ENCODE peak calls at places on chromosome 1, in five cellular contexts. L is A549, T is heart left ventricle, H is body of pancreas, D is right lobe of liver. J is an unnamed sample.

GRCh38 chr1:221478050-221478949 is 263.6 kb downstream of the DUSP10 start:
- ATAC-seq in L (peak; percentile 99), T (peak; percentile 72), H (peak; percentile 63), D (peak; percentile 95), J (peak; percentile 78)

GRCh38 chr1:169495050-169495740 is 9.5 kb upstream of the SLC19A2 start:
- ATAC-seq in L (peak; percentile 30), T (no peak), H (no peak), D (no peak), J (no peak)

GRCh38 chr1:42005530-42005929 is 86.8 kb upstream of the HIVEP3 start:
- ATAC-seq in L (no peak), T (no peak), H (no peak), D (no peak), J (no peak)

GRCh38 chr1:60569189-60569588 is 495.6 kb upstream of the C1orf87 start:
- ATAC-seq in L (no peak), T (no peak), H (no peak), D (no peak), J (no peak)

GRCh38 chr1:24864409-24864808 is 65.7 kb downstream of the RUNX3 start:
- ATAC-seq in L (no peak), T (no peak), H (no peak), D (no peak), J (no peak)

GRCh38 chr1:226309398-226310122 is 596 bp upstream of the LIN9 start:
- ATAC-seq in L (peak; percentile 86), T (no peak), H (peak; percentile 9), D (peak; percentile 44), J (peak; percentile 16)

GRCh38 chr1:118485757-118486156 is 300.7 kb upstream of the SPAG17 start:
- ATAC-seq in L (no peak), T (no peak), H (no peak), D (no peak), J (no peak)

GRCh38 chr1:183588827-183589226 is 1.4 kb downstream of the NCF2 start:
- ATAC-seq in L (no peak), T (peak; percentile 24), H (no peak), D (peak; percentile 15), J (no peak)

GRCh38 chr1:163155606-163156005 is 47.1 kb downstream of the RGS5 start:
- ATAC-seq in L (no peak), T (no peak), H (no peak), D (no peak), J (no peak)

GRCh38 chr1:86487131-86487804 is 18.5 kb downstream of the CLCA1 start:
- ATAC-seq in L (peak; percentile 19), T (peak; percentile 87), H (peak; percentile 12), D (peak; percentile 14), J (peak; percentile 85)

GRCh38 chr1:43056981-43057391 is 98.3 kb upstream of the SLC2A1 start:
- ATAC-seq in L (no peak), T (no peak), H (no peak), D (no peak), J (peak; percentile 74)

GRCh38 chr1:8374356-8374755 is 56.4 kb downstream of the SLC45A1 start:
- ATAC-seq in L (no peak), T (no peak), H (no peak), D (no peak), J (peak; percentile 32)

GRCh38 chr1:45686081-45687013 is at the start of gene GPBP1L1:
- ATAC-seq in L (peak; percentile 79), T (peak; percentile 93), H (peak; percentile 84), D (peak; percentile 90), J (peak; percentile 90)
- TF ChIP-seq POLR2A in L (peak; percentile 29), T (no peak), H (peak; percentile 76), D (no peak), J (peak; percentile 37)

GRCh38 chr1:58964880-58965279 is 181.0 kb upstream of the JUN start:
- ATAC-seq in L (no peak), T (no peak), H (peak; percentile 70), D (peak; percentile 75), J (no peak)

GRCh38 chr1:58966103-58966916 is 182.5 kb upstream of the JUN start:
- ATAC-seq in L (no peak), T (no peak), H (no peak), D (no peak), J (no peak)

GRCh38 chr1:58971629-58972140 is 187.8 kb upstream of the JUN start:
- ATAC-seq in L (peak; percentile 34), T (peak; percentile 58), H (peak; percentile 49), D (peak; percentile 85), J (peak; percentile 62)

GRCh38 chr1:58966917-58967733 is 183.3 kb upstream of the JUN start:
- ATAC-seq in L (no peak), T (no peak), H (no peak), D (no peak), J (no peak)

GRCh38 chr1:58968360-58968952 is 184.6 kb upstream of the JUN start:
- ATAC-seq in L (no peak), T (peak; percentile 85), H (peak; percentile 53), D (peak; percentile 62), J (peak; percentile 76)
- TF ChIP-seq POLR2A in L (no peak), T (no peak), H (no peak), D (no peak), J (no peak)

GRCh38 chr1:206082831-206083695 is 30.1 kb downstream of the RHEX start:
- ATAC-seq in L (no peak), T (no peak), H (no peak), D (no peak), J (no peak)
- TF ChIP-seq POLR2A in L (no peak), T (no peak), H (no peak), D (no peak), J (no peak)

DNA sequence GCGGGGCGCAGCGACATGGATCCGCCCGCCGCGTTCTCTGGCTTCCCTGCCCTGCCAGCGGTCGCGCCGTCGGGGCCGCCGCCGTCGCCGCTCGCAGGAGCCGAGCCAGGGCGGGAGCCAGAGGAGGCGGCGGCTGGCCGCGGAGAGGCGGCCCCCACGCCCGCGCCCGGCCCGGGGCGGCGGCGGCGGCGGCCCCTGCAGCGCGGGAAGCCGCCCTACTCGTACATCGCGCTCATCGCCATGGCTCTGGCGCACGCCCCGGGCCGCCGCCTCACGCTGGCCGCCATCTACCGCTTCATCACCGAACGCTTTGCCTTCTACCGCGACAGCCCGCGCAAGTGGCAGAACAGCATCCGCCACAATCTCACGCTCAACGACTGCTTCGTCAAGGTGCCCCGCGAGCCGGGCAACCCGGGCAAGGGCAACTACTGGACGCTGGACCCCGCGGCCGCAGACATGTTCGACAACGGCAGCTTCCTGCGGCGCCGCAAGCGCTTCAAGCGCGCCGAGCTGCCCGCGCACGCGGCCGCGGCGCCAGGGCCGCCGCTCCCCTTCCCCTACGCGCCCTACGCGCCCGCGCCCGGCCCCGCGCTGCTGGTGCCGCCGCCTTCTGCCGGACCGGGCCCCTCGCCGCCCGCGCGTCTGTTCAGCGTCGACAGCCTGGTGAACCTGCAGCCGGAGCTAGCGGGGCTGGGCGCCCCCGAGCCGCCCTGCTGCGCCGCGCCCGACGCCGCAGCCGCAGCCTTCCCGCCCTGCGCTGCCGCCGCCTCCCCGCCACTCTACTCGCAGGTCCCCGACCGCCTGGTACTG is 439 bp downstream of the FOXE3 start:
- ATAC-seq in L (peak; percentile 30), T (no peak), H (no peak), D (no peak), J (no peak)
- TF ChIP-seq POLR2A in L (no peak), T (no peak), H (no peak), D (no peak), J (no peak)

GRCh38 chr1:40396420-40396819 is 22.9 kb downstream of the SMAP2 start:
- ATAC-seq in L (no peak), T (peak; percentile 43), H (no peak), D (no peak), J (no peak)
- TF ChIP-seq POLR2A in L (no peak), T (no peak), H (no peak), D (no peak), J (no peak)

GRCh38 chr1:15523922-15524282 is at the start of gene CASP9:
- ATAC-seq in L (no peak), T (no peak), H (no peak), D (no peak), J (no peak)
- TF ChIP-seq POLR2A in L (peak; percentile 46), T (no peak), H (peak; percentile 34), D (peak; percentile 63), J (no peak)

J was measured in gastroesophageal sphincter.